ENCODE peak calls at places on chromosome 3, in six cellular contexts. One of them, this sample, is unnamed.

GRCh38 chr3:11438636-11439035 is 166.4 kb downstream of the ATG7 start:
- DNase-seq in DMS 273 treated with DMSO at 0.1 percent for 48 hours: no peak
- DNase-seq in effector memory CD4-positive, alpha-beta T cell: no peak
- DNase-seq in fibroblast of mammary gland: peak; percentile 40
- DNase-seq in cardiac septum: no peak
- DNase-seq in SK-N-DZ: no peak
- DNase-seq in this sample: peak; percentile 42

GRCh38 chr3:102512734-102513518 is 78.1 kb downstream of the ZPLD1 start:
- DNase-seq in DMS 273 treated with DMSO at 0.1 percent for 48 hours: no peak
- DNase-seq in effector memory CD4-positive, alpha-beta T cell: no peak
- DNase-seq in fibroblast of mammary gland: no peak
- DNase-seq in cardiac septum: no peak
- DNase-seq in SK-N-DZ: no peak
- DNase-seq in this sample: no peak

GRCh38 chr3:154378311-154378710 is 51.7 kb downstream of the GPR149 start:
- DNase-seq in DMS 273 treated with DMSO at 0.1 percent for 48 hours: no peak
- DNase-seq in effector memory CD4-positive, alpha-beta T cell: no peak
- DNase-seq in fibroblast of mammary gland: no peak
- DNase-seq in cardiac septum: no peak
- DNase-seq in SK-N-DZ: no peak
- DNase-seq in this sample: no peak

GRCh38 chr3:149894211-149894610 is 76.5 kb downstream of the PFN2 start:
- DNase-seq in DMS 273 treated with DMSO at 0.1 percent for 48 hours: no peak
- DNase-seq in effector memory CD4-positive, alpha-beta T cell: no peak
- DNase-seq in fibroblast of mammary gland: peak; percentile 41
- DNase-seq in cardiac septum: no peak
- DNase-seq in SK-N-DZ: no peak
- DNase-seq in this sample: no peak

GRCh38 chr3:112514527-112515128 is 15.4 kb upstream of the BTLA start:
- DNase-seq in DMS 273 treated with DMSO at 0.1 percent for 48 hours: no peak
- DNase-seq in effector memory CD4-positive, alpha-beta T cell: no peak
- DNase-seq in fibroblast of mammary gland: peak; percentile 4
- DNase-seq in cardiac septum: no peak
- DNase-seq in SK-N-DZ: no peak
- DNase-seq in this sample: no peak

GRCh38 chr3:43505351-43505750 is 116.5 kb downstream of the ANO10 start:
- DNase-seq in DMS 273 treated with DMSO at 0.1 percent for 48 hours: no peak
- DNase-seq in effector memory CD4-positive, alpha-beta T cell: no peak
- DNase-seq in fibroblast of mammary gland: peak; percentile 77
- DNase-seq in cardiac septum: no peak
- DNase-seq in SK-N-DZ: no peak
- DNase-seq in this sample: no peak

GRCh38 chr3:161100994-161101393 is 4.2 kb downstream of the B3GALNT1 start:
- DNase-seq in DMS 273 treated with DMSO at 0.1 percent for 48 hours: no peak
- DNase-seq in effector memory CD4-positive, alpha-beta T cell: no peak
- DNase-seq in fibroblast of mammary gland: no peak
- DNase-seq in cardiac septum: no peak
- DNase-seq in SK-N-DZ: no peak
- DNase-seq in this sample: no peak

GRCh38 chr3:53040361-53040820 is 5.5 kb downstream of the SFMBT1 start:
- DNase-seq in DMS 273 treated with DMSO at 0.1 percent for 48 hours: no peak
- DNase-seq in effector memory CD4-positive, alpha-beta T cell: no peak
- DNase-seq in fibroblast of mammary gland: no peak
- DNase-seq in cardiac septum: no peak
- DNase-seq in SK-N-DZ: no peak
- DNase-seq in this sample: no peak

GRCh38 chr3:9206287-9206686 is 43.2 kb downstream of the SRGAP3 start:
- DNase-seq in DMS 273 treated with DMSO at 0.1 percent for 48 hours: no peak
- DNase-seq in effector memory CD4-positive, alpha-beta T cell: no peak
- DNase-seq in fibroblast of mammary gland: no peak
- DNase-seq in cardiac septum: no peak
- DNase-seq in SK-N-DZ: no peak
- DNase-seq in this sample: no peak

GRCh38 chr3:24157106-24157505 is 212.0 kb downstream of the NR1D2 start:
- DNase-seq in DMS 273 treated with DMSO at 0.1 percent for 48 hours: no peak
- DNase-seq in effector memory CD4-positive, alpha-beta T cell: no peak
- DNase-seq in fibroblast of mammary gland: no peak
- DNase-seq in cardiac septum: no peak
- DNase-seq in SK-N-DZ: no peak
- DNase-seq in this sample: no peak

GRCh38 chr3:113339616-113340244 is 101.6 kb downstream of the CFAP44 start:
- DNase-seq in DMS 273 treated with DMSO at 0.1 percent for 48 hours: no peak
- DNase-seq in effector memory CD4-positive, alpha-beta T cell: no peak
- DNase-seq in fibroblast of mammary gland: no peak
- DNase-seq in cardiac septum: no peak
- DNase-seq in SK-N-DZ: no peak
- DNase-seq in this sample: no peak

GRCh38 chr3:17749705-17750293 is 7.4 kb upstream of the TBC1D5 start:
- DNase-seq in DMS 273 treated with DMSO at 0.1 percent for 48 hours: no peak
- DNase-seq in effector memory CD4-positive, alpha-beta T cell: no peak
- DNase-seq in fibroblast of mammary gland: no peak
- DNase-seq in cardiac septum: no peak
- DNase-seq in SK-N-DZ: no peak
- DNase-seq in this sample: no peak

GRCh38 chr3:157204431-157204830 is 44.5 kb upstream of the CCNL1 start:
- DNase-seq in DMS 273 treated with DMSO at 0.1 percent for 48 hours: peak; percentile 13
- DNase-seq in effector memory CD4-positive, alpha-beta T cell: no peak
- DNase-seq in fibroblast of mammary gland: peak; percentile 72
- DNase-seq in cardiac septum: no peak
- DNase-seq in SK-N-DZ: no peak
- DNase-seq in this sample: no peak

GRCh38 chr3:37466660-37467359 is 292.4 kb upstream of the LRRFIP2 start:
- DNase-seq in DMS 273 treated with DMSO at 0.1 percent for 48 hours: peak; percentile 63
- DNase-seq in effector memory CD4-positive, alpha-beta T cell: no peak
- DNase-seq in fibroblast of mammary gland: no peak
- DNase-seq in cardiac septum: no peak
- DNase-seq in SK-N-DZ: no peak
- DNase-seq in this sample: no peak

GRCh38 chr3:71581981-71582611 is 1.4 kb downstream of the FOXP1 start:
- DNase-seq in DMS 273 treated with DMSO at 0.1 percent for 48 hours: no peak
- DNase-seq in effector memory CD4-positive, alpha-beta T cell: peak; percentile 2
- DNase-seq in fibroblast of mammary gland: no peak
- DNase-seq in cardiac septum: peak; percentile 85
- DNase-seq in SK-N-DZ: peak; percentile 32
- DNase-seq in this sample: peak; percentile 71

GRCh38 chr3:39284457-39284881 is 4.6 kb upstream of the CX3CR1 start:
- DNase-seq in DMS 273 treated with DMSO at 0.1 percent for 48 hours: no peak
- DNase-seq in effector memory CD4-positive, alpha-beta T cell: no peak
- DNase-seq in fibroblast of mammary gland: no peak
- DNase-seq in cardiac septum: no peak
- DNase-seq in SK-N-DZ: no peak
- DNase-seq in this sample: no peak

GRCh38 chr3:38573606-38574005 is 75.9 kb downstream of the SCN5A start:
- DNase-seq in DMS 273 treated with DMSO at 0.1 percent for 48 hours: no peak
- DNase-seq in effector memory CD4-positive, alpha-beta T cell: no peak
- DNase-seq in fibroblast of mammary gland: no peak
- DNase-seq in cardiac septum: peak; percentile 66
- DNase-seq in SK-N-DZ: no peak
- DNase-seq in this sample: no peak

GRCh38 chr3:138187296-138188012 is at the start of gene ARMC8:
- DNase-seq in DMS 273 treated with DMSO at 0.1 percent for 48 hours: peak; percentile 81
- DNase-seq in effector memory CD4-positive, alpha-beta T cell: no peak
- DNase-seq in fibroblast of mammary gland: peak; percentile 83
- DNase-seq in cardiac septum: peak; percentile 78
- DNase-seq in SK-N-DZ: peak; percentile 77
- DNase-seq in this sample: peak; percentile 56

GRCh38 chr3:102671005-102671404 is 236.2 kb downstream of the ZPLD1 start:
- DNase-seq in DMS 273 treated with DMSO at 0.1 percent for 48 hours: no peak
- DNase-seq in effector memory CD4-positive, alpha-beta T cell: no peak
- DNase-seq in fibroblast of mammary gland: no peak
- DNase-seq in cardiac septum: no peak
- DNase-seq in SK-N-DZ: no peak
- DNase-seq in this sample: no peak

GRCh38 chr3:109608574-109608973 is 271.2 kb upstream of the DPPA4 start:
- DNase-seq in DMS 273 treated with DMSO at 0.1 percent for 48 hours: no peak
- DNase-seq in effector memory CD4-positive, alpha-beta T cell: no peak
- DNase-seq in fibroblast of mammary gland: no peak
- DNase-seq in cardiac septum: no peak
- DNase-seq in SK-N-DZ: no peak
- DNase-seq in this sample: no peak

GRCh38 chr3:183085634-183086390 is 13.5 kb downstream of the MCCC1 start:
- DNase-seq in DMS 273 treated with DMSO at 0.1 percent for 48 hours: no peak
- DNase-seq in effector memory CD4-positive, alpha-beta T cell: no peak
- DNase-seq in fibroblast of mammary gland: peak; percentile 32
- DNase-seq in cardiac septum: no peak
- DNase-seq in SK-N-DZ: peak; percentile 61
- DNase-seq in this sample: no peak

GRCh38 chr3:195306359-195306758 is 35.4 kb upstream of the XXYLT1 start:
- DNase-seq in DMS 273 treated with DMSO at 0.1 percent for 48 hours: no peak
- DNase-seq in effector memory CD4-positive, alpha-beta T cell: no peak
- DNase-seq in fibroblast of mammary gland: no peak
- DNase-seq in cardiac septum: no peak
- DNase-seq in SK-N-DZ: no peak
- DNase-seq in this sample: no peak

GRCh38 chr3:32246079-32246675 is 7.7 kb downstream of the CMTM8 start:
- DNase-seq in DMS 273 treated with DMSO at 0.1 percent for 48 hours: no peak
- DNase-seq in effector memory CD4-positive, alpha-beta T cell: no peak
- DNase-seq in fibroblast of mammary gland: no peak
- DNase-seq in cardiac septum: no peak
- DNase-seq in SK-N-DZ: no peak
- DNase-seq in this sample: no peak

GRCh38 chr3:132545471-132545870 is 51.6 kb upstream of the ACKR4 start:
- DNase-seq in DMS 273 treated with DMSO at 0.1 percent for 48 hours: no peak
- DNase-seq in effector memory CD4-positive, alpha-beta T cell: no peak
- DNase-seq in fibroblast of mammary gland: peak; percentile 22
- DNase-seq in cardiac septum: no peak
- DNase-seq in SK-N-DZ: no peak
- DNase-seq in this sample: no peak

GRCh38 chr3:197466586-197467399 is 89.0 kb downstream of the BDH1 start:
- DNase-seq in DMS 273 treated with DMSO at 0.1 percent for 48 hours: peak; percentile 76
- DNase-seq in effector memory CD4-positive, alpha-beta T cell: no peak
- DNase-seq in fibroblast of mammary gland: peak; percentile 77
- DNase-seq in cardiac septum: no peak
- DNase-seq in SK-N-DZ: peak; percentile 57
- DNase-seq in this sample: no peak

GRCh38 chr3:72629191-72629611 is 219.0 kb downstream of the SHQ1 start:
- DNase-seq in DMS 273 treated with DMSO at 0.1 percent for 48 hours: no peak
- DNase-seq in effector memory CD4-positive, alpha-beta T cell: no peak
- DNase-seq in fibroblast of mammary gland: no peak
- DNase-seq in cardiac septum: no peak
- DNase-seq in SK-N-DZ: no peak
- DNase-seq in this sample: no peak

GRCh38 chr3:128468285-128468790 is 1.6 kb upstream of the DNAJB8 start:
- DNase-seq in DMS 273 treated with DMSO at 0.1 percent for 48 hours: no peak
- DNase-seq in effector memory CD4-positive, alpha-beta T cell: no peak
- DNase-seq in fibroblast of mammary gland: no peak
- DNase-seq in cardiac septum: no peak
- DNase-seq in SK-N-DZ: peak; percentile 95
- DNase-seq in this sample: no peak

GRCh38 chr3:157499342-157499963 is 3.8 kb downstream of the VEPH1 start:
- DNase-seq in DMS 273 treated with DMSO at 0.1 percent for 48 hours: no peak
- DNase-seq in effector memory CD4-positive, alpha-beta T cell: no peak
- DNase-seq in fibroblast of mammary gland: no peak
- DNase-seq in cardiac septum: no peak
- DNase-seq in SK-N-DZ: no peak
- DNase-seq in this sample: no peak

GRCh38 chr3:159378391-159378790 is 576.5 kb downstream of the MFSD1 start:
- DNase-seq in DMS 273 treated with DMSO at 0.1 percent for 48 hours: no peak
- DNase-seq in effector memory CD4-positive, alpha-beta T cell: no peak
- DNase-seq in fibroblast of mammary gland: no peak
- DNase-seq in cardiac septum: no peak
- DNase-seq in SK-N-DZ: no peak
- DNase-seq in this sample: no peak

GRCh38 chr3:71309342-71309741 is 274.2 kb downstream of the FOXP1 start:
- DNase-seq in DMS 273 treated with DMSO at 0.1 percent for 48 hours: peak; percentile 40
- DNase-seq in effector memory CD4-positive, alpha-beta T cell: no peak
- DNase-seq in fibroblast of mammary gland: no peak
- DNase-seq in cardiac septum: no peak
- DNase-seq in SK-N-DZ: no peak
- DNase-seq in this sample: no peak

GRCh38 chr3:50162034-50162883 is 7.1 kb downstream of the SEMA3F start:
- DNase-seq in DMS 273 treated with DMSO at 0.1 percent for 48 hours: no peak
- DNase-seq in effector memory CD4-positive, alpha-beta T cell: no peak
- DNase-seq in fibroblast of mammary gland: no peak
- DNase-seq in cardiac septum: no peak
- DNase-seq in SK-N-DZ: no peak
- DNase-seq in this sample: no peak

This sample was measured in heart left ventricle.